ENCODE peak calls at places on chromosomes 16 and 17, in eight cellular contexts. D is fibroblast of the aortic adventitia, J is foreskin fibroblast, P is neural progenitor cell, S is ovary, R is AG09309, A is fibroblast of lung, K is thoracic aorta. V is an unnamed sample.

GRCh38 chr17:10126554-10127493 is 71.6 kb downstream of the GAS7 start:
- DNase-seq in K (no peak), D (peak), S (peak), J (peak), R (no peak), A (peak), P (peak), V (no peak)

GRCh38 chr16:75072239-75072947 is 44.2 kb downstream of the LDHD start:
- DNase-seq in K (no peak), A (no peak), D (no peak), P (no peak), J (no peak), S (no peak), R (no peak), V (no peak)

GRCh38 chr16:75908718-75909117 is 182.4 kb upstream of the CPHXL start:
- DNase-seq in K (no peak), D (no peak), A (no peak), R (no peak), P (no peak), J (no peak), S (no peak), V (no peak)

GRCh38 chr16:28990375-28991040 is 5.7 kb downstream of the LAT start:
- DNase-seq in K (no peak), P (no peak), J (no peak), R (no peak), A (no peak), S (no peak), D (no peak), V (no peak)

GRCh38 chr16:57866529-57866918 is 64.2 kb upstream of the KIFC3 start:
- DNase-seq in K (no peak), S (no peak), J (no peak), D (no peak), P (no peak), R (no peak), A (no peak), V (no peak)

GRCh38 chr17:44928950-44929720 is 13.8 kb upstream of the GFAP start:
- DNase-seq in K (no peak), P (no peak), S (no peak), A (no peak), J (no peak), D (no peak), R (no peak), V (no peak)

GRCh38 chr16:67951485-67951884 is 7.6 kb upstream of the LCAT start:
- DNase-seq in P (no peak), J (no peak), D (no peak), R (no peak), S (no peak), K (no peak), A (no peak), V (no peak)

GRCh38 chr17:72614476-72614870 is 478.0 kb downstream of the SLC39A11 start:
- DNase-seq in A (no peak), K (no peak), D (no peak), R (no peak), P (no peak), J (no peak), S (no peak), V (no peak)

GRCh38 chr17:76867578-76868175 is 527 bp upstream of the MGAT5B start:
- DNase-seq in J (peak), A (peak), D (peak), K (no peak), R (no peak), S (no peak), P (no peak), V (peak)

GRCh38 chr17:48510761-48511604 is 19.8 kb downstream of the HOXB1 start:
- DNase-seq in A (peak), D (peak), S (no peak), P (no peak), K (no peak), J (peak), R (peak), V (no peak)

GRCh38 chr17:51653902-51654301 is 393.6 kb downstream of the UTP18 start:
- DNase-seq in P (peak), D (no peak), S (no peak), J (no peak), R (no peak), K (no peak), A (no peak), V (no peak)

GRCh38 chr16:66266436-66267286 is 99.8 kb upstream of the CDH5 start:
- DNase-seq in R (no peak), A (peak), P (peak), D (peak), K (no peak), S (peak), J (peak), V (peak)

GRCh38 chr16:8697965-8698364 is 23.5 kb downstream of the ABAT start:
- DNase-seq in D (no peak), R (no peak), P (no peak), A (no peak), K (no peak), S (no peak), J (no peak), V (no peak)

GRCh38 chr17:75864448-75864871 is 9.3 kb upstream of the WBP2 start:
- DNase-seq in R (no peak), D (peak), J (peak), P (peak), K (no peak), S (peak), A (peak), V (peak)

GRCh38 chr17:45428050-45428953 is 4.4 kb downstream of the ARHGAP27 start:
- DNase-seq in S (peak), P (peak), R (no peak), A (peak), D (peak), K (no peak), J (peak), V (peak)

GRCh38 chr17:62187681-62188080 is 122.6 kb upstream of the MED13 start:
- DNase-seq in S (no peak), A (peak), R (peak), P (no peak), K (no peak), J (no peak), D (peak), V (no peak)

GRCh38 chr16:53892155-53892554 is 188.2 kb downstream of the FTO start:
- DNase-seq in P (peak), K (no peak), R (peak), D (peak), J (peak), S (peak), A (peak), V (peak)

GRCh38 chr16:27724491-27724878 is 174.5 kb downstream of the KATNIP start:
- DNase-seq in P (no peak), R (no peak), K (no peak), J (no peak), A (no peak), S (no peak), D (peak), V (no peak)

GRCh38 chr17:12990041-12990808 is 27.6 kb downstream of the ELAC2 start:
- DNase-seq in K (no peak), A (no peak), P (no peak), S (no peak), J (no peak), D (no peak), R (no peak), V (no peak)

GRCh38 chr16:57196276-57196675 is 10.1 kb downstream of the RSPRY1 start:
- DNase-seq in K (no peak), J (no peak), P (no peak), D (peak), A (no peak), R (no peak), S (no peak), V (no peak)

GRCh38 chr17:76124582-76125390 is 16.3 kb downstream of the FOXJ1 start:
- DNase-seq in D (no peak), S (no peak), A (no peak), J (no peak), P (peak), K (no peak), R (no peak), V (no peak)

GRCh38 chr17:57782051-57782490 is 37.0 kb upstream of the CCDC182 start:
- DNase-seq in J (no peak), S (no peak), D (no peak), P (peak), K (no peak), A (no peak), R (no peak), V (no peak)

DNA sequence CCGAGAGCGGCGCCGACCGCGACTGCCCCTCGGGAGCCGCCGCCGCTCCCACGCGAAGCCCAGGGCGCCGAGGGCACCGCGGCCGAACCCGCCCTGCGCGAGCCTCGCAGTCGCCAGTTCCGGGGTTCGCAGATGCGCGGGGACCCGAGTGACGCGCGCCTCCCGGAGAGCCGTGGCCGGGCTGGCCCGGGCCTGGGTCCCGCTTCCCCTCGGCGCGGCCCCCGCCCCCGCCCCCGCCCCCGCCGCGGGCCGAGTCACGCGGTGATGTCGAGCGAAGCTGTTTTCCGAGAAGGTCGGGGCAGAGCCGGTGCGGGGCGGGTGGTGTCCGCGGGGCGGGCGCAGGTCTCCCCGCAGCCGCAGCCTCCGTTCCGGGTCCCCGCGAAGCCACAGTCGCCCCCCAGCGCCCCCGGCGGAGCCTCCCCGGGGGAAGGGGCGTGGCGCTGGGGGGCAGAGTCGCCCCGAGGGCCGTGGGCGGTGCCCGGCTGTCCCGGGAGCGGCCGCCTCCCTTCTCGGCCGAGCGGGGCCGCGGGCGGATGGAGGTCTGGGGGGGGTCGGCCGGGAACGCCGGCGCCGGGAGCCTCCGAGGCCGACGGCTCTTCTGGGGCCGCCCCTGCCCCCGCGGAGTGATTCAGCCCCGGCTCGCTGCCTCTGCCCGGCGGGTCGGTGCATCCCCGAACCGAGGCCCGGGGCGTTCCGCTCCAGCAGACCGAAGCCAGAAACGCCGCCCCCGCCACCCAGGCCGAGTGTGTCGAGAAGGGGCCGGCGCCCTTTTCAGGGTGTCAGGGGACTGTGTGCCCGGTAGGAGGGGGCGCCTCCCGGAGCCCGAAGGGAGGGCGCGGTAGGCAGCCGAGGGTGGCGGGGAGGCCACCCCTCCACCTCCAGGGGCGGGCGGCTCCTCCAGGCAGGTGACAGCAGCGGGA is 1.5 kb downstream of the METRNL start:
- DNase-seq in D (no peak), R (no peak), K (no peak), P (peak), S (no peak), J (no peak), A (peak), V (no peak)
- TF ChIP-seq CTCF in D (no peak), R (no peak), K (no peak), P (no peak), S (no peak), J (no peak), A (no peak), V (no peak)

GRCh38 chr17:67362173-67362572 is 4.2 kb downstream of the PSMD12 start:
- DNase-seq in J (no peak), A (no peak), P (no peak), K (no peak), S (no peak), D (no peak), R (no peak), V (no peak)
- TF ChIP-seq CTCF in J (no peak), A (no peak), P (no peak), K (no peak), S (no peak), D (no peak), R (no peak), V (no peak)

GRCh38 chr17:41486809-41487530 is 2.7 kb downstream of the KRT36 start:
- DNase-seq in K (no peak), R (no peak), J (no peak), A (no peak), P (peak), S (no peak), D (no peak), V (no peak)
- TF ChIP-seq CTCF in K (peak), R (peak), J (peak), A (no peak), P (peak), S (no peak), D (peak), V (peak)

GRCh38 chr17:2871205-2871604 is 75.0 kb downstream of the RAP1GAP2 start:
- DNase-seq in P (peak), A (no peak), J (no peak), D (no peak), R (no peak), K (no peak), S (no peak), V (no peak)

GRCh38 chr17:2865228-2865627 is 69.0 kb downstream of the RAP1GAP2 start:
- DNase-seq in A (no peak), D (no peak), K (no peak), R (no peak), S (no peak), J (no peak), P (no peak), V (no peak)

GRCh38 chr17:2871720-2872119 is 75.5 kb downstream of the RAP1GAP2 start:
- DNase-seq in A (no peak), S (no peak), P (no peak), K (no peak), J (no peak), D (no peak), R (no peak), V (no peak)

GRCh38 chr17:2869604-2870003 is 73.4 kb downstream of the RAP1GAP2 start:
- DNase-seq in K (no peak), D (no peak), P (no peak), S (no peak), R (no peak), A (no peak), J (no peak), V (no peak)

DNA sequence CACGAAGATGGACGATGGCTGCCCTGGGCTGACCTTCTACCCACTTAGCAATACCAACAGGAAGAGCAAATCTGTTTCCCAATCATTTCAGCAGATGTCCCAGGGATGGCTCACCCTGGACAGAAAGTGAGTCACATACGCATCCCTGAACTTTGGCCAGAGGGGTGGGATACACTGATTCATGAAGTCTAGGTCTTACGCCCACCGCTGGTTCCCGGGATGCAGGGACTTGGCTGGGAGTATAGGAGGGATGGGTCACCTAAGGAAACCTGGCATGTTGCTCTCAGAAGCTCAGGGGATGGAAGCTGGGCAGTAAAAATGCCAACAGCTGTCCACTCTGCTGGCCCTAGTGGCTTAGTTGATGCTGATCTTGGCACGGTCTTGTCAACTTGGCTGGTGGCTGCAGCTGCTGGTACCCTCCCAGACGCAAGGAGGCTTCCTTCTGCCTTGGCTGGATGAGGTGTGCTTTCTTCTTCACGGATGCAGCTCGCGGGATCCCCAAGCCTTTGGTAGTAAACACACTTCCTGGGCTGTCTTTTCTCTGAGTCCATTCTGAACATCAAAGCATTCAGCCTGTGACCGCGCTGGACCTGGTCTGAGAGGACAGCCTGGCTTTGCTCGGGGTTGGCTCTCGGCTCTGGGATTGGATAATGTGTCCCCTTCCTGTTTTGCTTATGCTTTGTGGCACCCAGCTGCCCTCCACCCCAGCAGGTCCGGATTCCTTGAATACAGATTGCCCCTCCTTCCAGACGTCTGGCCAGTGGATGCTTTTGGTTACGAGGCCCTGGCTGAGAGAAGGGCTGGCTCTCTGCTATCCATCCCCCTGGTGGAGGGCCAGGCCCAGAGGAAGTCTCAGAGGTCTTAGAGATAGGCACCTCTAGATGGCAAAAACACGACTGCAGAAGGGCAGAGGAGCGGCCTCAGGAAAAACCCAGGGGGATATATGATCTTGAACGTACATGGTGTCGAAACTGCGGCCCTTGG is 71.5 kb downstream of the RAP1GAP2 start:
- DNase-seq in R (peak), J (peak), D (peak), A (peak), P (peak), K (no peak), S (no peak), V (peak)
- TF ChIP-seq CTCF in R (no peak), J (no peak), D (peak), A (no peak), P (peak), K (no peak), S (no peak), V (peak)

DNA sequence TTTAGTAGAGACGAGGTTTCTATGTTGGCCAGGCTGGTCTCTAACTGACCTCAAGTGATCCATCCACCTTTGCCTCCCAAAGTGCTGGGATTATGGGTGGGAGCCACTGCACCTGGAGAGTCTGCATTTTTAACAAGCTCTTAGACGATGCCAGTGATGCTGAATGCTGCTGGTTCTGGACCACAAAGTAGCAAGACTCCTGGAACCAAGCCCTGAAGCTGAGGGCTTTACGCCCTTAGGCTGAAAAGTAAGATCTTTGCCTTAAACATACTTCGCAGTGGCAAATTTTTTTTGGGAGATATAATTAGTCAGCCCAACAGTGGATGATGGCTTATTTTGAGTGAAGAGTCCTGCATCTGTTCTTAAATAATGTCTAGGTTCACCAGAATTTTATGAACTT is 14.0 kb downstream of the METTL9 start:
- DNase-seq in R (no peak), P (no peak), D (no peak), J (no peak), A (no peak), S (no peak), K (no peak), V (no peak)
- TF ChIP-seq CTCF in R (no peak), P (no peak), D (no peak), J (no peak), A (no peak), S (no peak), K (no peak), V (no peak)

GRCh38 chr17:6660765-6661463 is 9.4 kb downstream of the C17orf100 start:
- DNase-seq in R (no peak), J (no peak), K (no peak), D (no peak), P (no peak), A (no peak), S (no peak), V (no peak)

GRCh38 chr17:6657633-6658287 is 6.2 kb downstream of the C17orf100 start:
- DNase-seq in R (no peak), S (no peak), K (no peak), A (no peak), P (no peak), J (no peak), D (no peak), V (no peak)

GRCh38 chr17:6651483-6652452 is at the start of the genes C17orf100 and MED31:
- DNase-seq in S (peak), R (peak), K (peak), P (peak), J (peak), A (peak), D (peak), V (peak)

GRCh38 chr17:6660101-6660500 is 8.5 kb downstream of the C17orf100 start:
- DNase-seq in S (no peak), P (no peak), J (no peak), R (no peak), D (no peak), K (no peak), A (no peak), V (no peak)

GRCh38 chr17:6654816-6655731 is 3.5 kb downstream of the C17orf100 start:
- DNase-seq in J (no peak), P (peak), R (no peak), K (no peak), A (no peak), S (no peak), D (no peak), V (no peak)
- TF ChIP-seq CTCF in J (no peak), P (no peak), R (no peak), K (no peak), A (no peak), S (no peak), D (no peak), V (peak)

DNA sequence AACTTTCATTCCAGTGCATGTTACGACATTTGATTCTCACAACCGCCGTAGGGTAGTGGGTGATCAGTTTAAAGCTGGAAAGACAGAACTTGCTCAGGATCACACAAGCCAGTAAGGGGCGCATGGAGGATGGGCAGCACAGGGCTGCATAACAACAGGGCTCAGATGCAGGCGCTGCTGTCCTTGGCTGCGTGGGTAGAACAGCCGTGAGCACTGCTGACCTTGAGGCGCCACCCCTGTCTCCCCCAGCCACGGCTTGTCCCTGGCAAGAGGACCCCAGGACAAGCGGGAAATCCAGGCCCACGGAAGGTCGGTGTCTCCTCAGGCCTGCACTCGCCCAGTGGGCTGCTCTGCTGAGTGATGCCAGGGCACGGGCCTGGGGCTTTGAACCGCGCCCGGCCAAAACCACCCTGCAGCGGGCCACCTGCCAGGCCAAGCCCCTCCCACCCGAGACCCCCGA is 84.7 kb downstream of the LMF1 start:
- DNase-seq in K (no peak), A (peak), D (no peak), P (peak), R (no peak), S (no peak), J (no peak), V (no peak)
- TF ChIP-seq CTCF in K (no peak), A (no peak), D (no peak), P (peak), R (no peak), S (no peak), J (no peak), V (no peak)

GRCh38 chr17:29954405-29954804 is 13.0 kb downstream of the EFCAB5 start:
- DNase-seq in R (no peak), K (no peak), J (no peak), A (no peak), P (no peak), D (no peak), S (no peak), V (no peak)
- TF ChIP-seq CTCF in R (peak), K (no peak), J (peak), A (no peak), P (no peak), D (no peak), S (no peak), V (peak)

GRCh38 chr17:2122641-2123302 is 67.9 kb downstream of the HIC1 start:
- DNase-seq in R (no peak), A (peak), S (peak), D (peak), J (no peak), P (peak), K (no peak), V (peak)
- TF ChIP-seq CTCF in R (no peak), A (peak), S (no peak), D (peak), J (no peak), P (no peak), K (no peak), V (peak)